ENCODE peak calls at places on chromosomes 6 and 20, in eight cellular contexts. X, A, K, I, Q, V, U and E are unnamed samples. For H3K27me3, the result is how much of the 10 kb centered on the place peaks cover.

GRCh38 chr20:39909447-39909846 is 779.6 kb downstream of the MAFB start:
- DNase-seq in V (no peak), K (no peak), U (peak), A (no peak), I (no peak), X (no peak), Q (no peak), E (peak)

GRCh38 chr6:25154034-25154596 is 125.1 kb upstream of the CARMIL1 start:
- DNase-seq in Q (no peak), K (no peak), A (no peak), I (no peak), V (no peak), U (no peak), X (no peak), E (no peak)

GRCh38 chr20:62977613-62978558 is 25.4 kb downstream of the SLC17A9 start:
- DNase-seq in V (peak), A (no peak), I (no peak), Q (no peak), U (no peak), K (no peak), X (peak), E (peak)

GRCh38 chr6:137218473-137218916 is 690 bp downstream of the IFNGR1 start:
- DNase-seq in K (no peak), V (peak), X (no peak), I (no peak), A (no peak), U (peak), Q (peak), E (peak)

GRCh38 chr20:18694071-18694470 is 106.2 kb downstream of the DTD1 start:
- DNase-seq in K (no peak), V (no peak), X (no peak), Q (no peak), A (no peak), I (no peak), U (no peak), E (no peak)

GRCh38 chr6:64280569-64280968 is 645.0 kb downstream of the PHF3 start:
- DNase-seq in X (no peak), V (peak), A (no peak), Q (no peak), I (no peak), K (no peak), U (no peak), E (peak)

GRCh38 chr6:156557269-156557885 is 219.8 kb upstream of the ARID1B start:
- DNase-seq in I (no peak), U (no peak), V (no peak), A (no peak), K (no peak), Q (peak), X (peak), E (no peak)

GRCh38 chr6:25499851-25500250 is 152.2 kb upstream of the SCGN start:
- DNase-seq in I (no peak), V (no peak), K (no peak), X (no peak), Q (no peak), A (no peak), U (no peak), E (no peak)

GRCh38 chr20:21096321-21097043 is 9.7 kb downstream of the LINC00237 start:
- DNase-seq in Q (peak), A (no peak), X (no peak), V (peak), I (no peak), K (no peak), U (no peak), E (no peak)

GRCh38 chr20:9458075-9458818 is 56.1 kb upstream of the LAMP5 start:
- DNase-seq in A (no peak), K (no peak), I (no peak), V (no peak), Q (no peak), U (no peak), X (peak), E (no peak)

GRCh38 chr20:31606678-31606927 is 1.5 kb downstream of the ID1 start:
- DNase-seq in I (no peak), V (no peak), U (no peak), X (no peak), K (no peak), A (no peak), Q (no peak), E (peak)

GRCh38 chr20:31606928-31607639 is 2.0 kb downstream of the ID1 start:
- DNase-seq in A (no peak), K (no peak), V (peak), Q (peak), I (no peak), X (peak), U (no peak), E (peak)

GRCh38 chr20:31605902-31606677 is 1.0 kb downstream of the ID1 start:
- DNase-seq in Q (peak), V (peak), I (peak), A (no peak), U (peak), K (no peak), X (peak), E (peak)

GRCh38 chr20:31608256-31608980 is 3.3 kb downstream of the ID1 start:
- DNase-seq in A (peak), V (peak), U (peak), K (peak), Q (peak), X (peak), I (peak), E (peak)

DNA sequence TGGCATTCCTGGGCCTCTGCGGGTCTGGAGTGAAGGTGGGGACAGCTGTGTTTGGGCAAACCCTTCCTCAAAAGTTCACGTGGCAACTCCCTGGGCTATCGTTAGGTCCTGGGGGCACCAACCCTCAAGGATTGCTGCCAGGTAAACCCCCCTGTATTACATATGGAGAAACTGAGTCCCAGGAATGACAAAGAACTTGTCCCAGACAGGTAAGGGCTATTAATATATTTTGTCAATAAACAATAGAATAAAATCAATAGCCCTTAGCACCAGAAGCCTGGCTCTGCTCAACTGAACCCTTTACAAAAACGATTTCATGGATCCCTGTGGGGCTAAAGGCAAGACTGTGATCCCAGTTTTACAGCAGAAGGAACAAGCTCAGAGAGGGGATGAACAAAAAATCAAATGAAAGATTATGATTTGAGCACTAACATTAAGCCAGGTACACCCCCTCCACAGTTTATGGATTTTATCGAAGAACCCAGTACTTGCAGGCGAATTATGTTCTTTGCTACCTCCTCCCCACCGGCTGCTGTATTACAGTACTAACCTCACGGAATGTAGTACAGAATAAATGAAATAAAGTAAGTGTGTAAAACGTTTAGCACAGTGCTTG is 2.7 kb downstream of the ID1 start:
- DNase-seq in Q (no peak), I (no peak), A (no peak), X (no peak), K (no peak), V (no peak), U (no peak), E (no peak)
- H3K27me3 ChIP-seq in Q (under half), I (under half), A (under half), X (under half), K (under half), V (under half), U (under half), E (under half)

GRCh38 chr6:169042061-169042460 is 211.6 kb downstream of the THBS2 start:
- DNase-seq in K (no peak), A (no peak), X (no peak), Q (no peak), U (no peak), V (no peak), I (no peak), E (no peak)

GRCh38 chr6:169045486-169045885 is 208.2 kb downstream of the THBS2 start:
- DNase-seq in U (no peak), V (no peak), A (no peak), X (no peak), I (no peak), Q (no peak), K (no peak), E (no peak)

GRCh38 chr6:169046021-169046420 is 207.6 kb downstream of the THBS2 start:
- DNase-seq in Q (no peak), I (no peak), X (no peak), U (no peak), V (no peak), A (no peak), K (no peak), E (no peak)

GRCh38 chr6:169046483-169047192 is 207.0 kb downstream of the THBS2 start:
- DNase-seq in A (no peak), Q (no peak), U (no peak), K (no peak), I (no peak), V (no peak), X (no peak), E (no peak)

DNA sequence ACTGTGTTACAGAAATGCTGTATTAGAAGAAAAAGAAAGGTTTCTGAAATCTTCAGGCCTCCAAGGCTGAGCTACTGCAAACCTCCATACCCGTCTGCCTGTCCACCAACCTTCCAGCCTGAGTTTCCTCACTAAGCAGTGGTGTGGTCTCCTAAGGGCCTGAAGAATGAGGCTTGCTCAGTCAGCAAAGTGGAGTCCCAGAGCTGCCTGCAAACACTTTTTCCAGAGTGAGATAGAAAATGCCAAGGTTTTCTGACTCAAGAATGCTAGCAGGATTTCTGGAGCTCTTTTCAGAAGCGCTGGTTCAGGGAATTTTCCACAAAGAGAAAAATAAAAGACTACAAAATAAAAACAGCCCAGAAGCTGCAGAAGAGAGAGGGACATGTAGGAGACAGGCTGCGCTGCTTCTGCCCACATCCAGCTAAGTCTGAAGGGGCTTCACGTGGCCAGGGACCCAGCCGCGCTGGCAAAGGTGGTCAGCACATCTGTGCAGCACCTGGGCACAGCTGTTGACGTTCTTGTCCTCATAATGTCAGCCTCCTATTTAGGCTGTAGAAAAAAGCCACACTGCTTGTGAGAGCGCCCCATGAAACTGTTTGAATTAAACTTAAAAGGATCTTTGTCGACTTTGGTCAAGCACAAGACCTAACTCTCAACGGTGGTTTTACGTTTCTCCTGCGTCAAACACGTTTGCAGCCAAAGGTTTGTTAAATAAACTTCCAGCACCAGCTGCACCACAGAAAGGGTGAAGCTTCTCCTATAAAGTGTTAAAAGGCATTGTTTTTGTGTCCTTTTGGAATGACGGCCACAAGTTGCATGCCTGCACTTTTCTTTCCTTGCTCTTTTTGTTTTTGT is 209.0 kb downstream of the THBS2 start:
- DNase-seq in Q (no peak), U (no peak), A (no peak), K (no peak), I (no peak), V (no peak), X (no peak), E (no peak)
- TF ChIP-seq EP300 in Q (no peak), U (no peak), A (no peak), K (no peak), I (no peak), V (no peak), X (no peak), E (no peak)

DNA sequence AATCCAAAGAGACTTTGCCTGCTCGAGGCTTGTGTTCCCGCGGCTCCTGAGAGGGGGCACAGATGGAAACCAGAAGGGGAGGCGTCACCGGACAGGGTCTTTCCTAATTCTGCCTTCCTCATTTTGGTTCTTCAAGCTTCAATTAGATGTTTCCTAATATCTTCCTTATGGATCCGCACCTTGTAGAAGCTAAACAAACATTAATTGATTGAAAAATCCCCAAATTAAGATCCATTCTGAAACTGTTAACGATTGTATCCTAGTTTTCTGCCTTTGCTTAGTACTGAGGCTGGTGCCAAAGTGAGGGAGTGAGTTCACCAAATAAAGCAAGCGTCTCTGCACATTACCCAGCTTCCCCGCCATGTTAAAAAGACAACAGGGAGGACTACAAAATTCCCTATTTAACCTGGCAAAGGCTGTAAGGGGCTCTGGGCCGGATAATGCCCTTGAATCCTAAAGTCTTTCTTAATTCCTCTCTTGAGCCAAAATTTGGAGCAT is 123.2 kb downstream of the GPX5 start:
- DNase-seq in K (no peak), A (no peak), V (peak), X (no peak), I (no peak), U (no peak), Q (no peak), E (no peak)
- H3K27me3 ChIP-seq in K (under half), A (under half), V (under half), X (half or more), I (under half), U (under half), Q (under half), E (half or more)

GRCh38 chr6:73983367-73983766 is 287.4 kb downstream of the CD109 start:
- DNase-seq in A (no peak), V (no peak), I (no peak), Q (no peak), K (no peak), U (no peak), X (no peak), E (no peak)
- TF ChIP-seq EP300 in A (no peak), V (no peak), I (no peak), Q (no peak), K (no peak), U (no peak), X (no peak), E (no peak)

GRCh38 chr6:159082039-159082815 is 37.4 kb upstream of the TAGAP start:
- DNase-seq in U (no peak), X (no peak), V (no peak), I (no peak), Q (no peak), A (no peak), K (no peak), E (no peak)
- H3K27me3 ChIP-seq in U (under half), X (under half), V (under half), I (under half), Q (under half), A (under half), K (under half), E (under half)

GRCh38 chr20:19764207-19764606 is 6.1 kb downstream of the RIN2 start:
- DNase-seq in A (no peak), I (no peak), K (no peak), V (no peak), Q (no peak), U (no peak), X (no peak), E (no peak)
- TF ChIP-seq EP300 in A (no peak), I (no peak), K (no peak), V (no peak), Q (no peak), U (no peak), X (no peak), E (no peak)

GRCh38 chr6:107536183-107536582 is 46.3 kb downstream of the SOBP start:
- DNase-seq in U (no peak), V (no peak), Q (no peak), X (no peak), A (no peak), I (no peak), K (no peak), E (no peak)
- H3K27me3 ChIP-seq in U (under half), V (under half), Q (under half), X (under half), A (under half), I (under half), K (under half), E (under half)

DNA sequence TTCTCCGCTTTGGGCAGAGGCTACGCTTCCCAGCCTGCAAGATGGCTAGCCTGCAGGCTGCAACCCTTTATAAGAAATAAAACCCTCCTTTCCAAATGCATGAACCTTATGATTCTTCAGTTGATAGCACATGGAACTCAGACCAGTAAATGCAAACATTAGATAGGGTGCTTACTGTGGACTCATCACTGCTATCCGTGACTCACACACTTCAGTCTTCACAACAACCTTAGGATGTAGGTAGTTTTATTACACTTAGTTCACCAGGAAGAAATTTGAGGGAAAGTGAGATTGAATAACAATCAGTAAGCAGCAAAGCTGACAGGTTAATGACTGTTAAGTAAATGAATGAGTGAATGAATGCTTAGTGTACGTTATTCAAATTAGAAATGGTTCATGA is 14.8 kb downstream of the ALDH8A1 start:
- DNase-seq in K (no peak), V (no peak), U (no peak), Q (no peak), I (no peak), X (no peak), A (no peak), E (no peak)
- TF ChIP-seq EP300 in K (no peak), V (no peak), U (no peak), Q (no peak), I (no peak), X (no peak), A (no peak), E (no peak)

GRCh38 chr6:165998072-165998471 is 169.6 kb downstream of the TBXT start:
- DNase-seq in X (no peak), U (no peak), V (no peak), Q (no peak), K (no peak), A (no peak), I (no peak), E (no peak)

GRCh38 chr6:166004491-166005275 is 163.0 kb downstream of the TBXT start:
- DNase-seq in A (no peak), K (no peak), Q (no peak), I (no peak), V (no peak), U (no peak), X (no peak), E (no peak)

GRCh38 chr6:166003569-166003968 is 164.1 kb downstream of the TBXT start:
- DNase-seq in U (no peak), A (no peak), Q (no peak), V (no peak), K (no peak), X (no peak), I (no peak), E (no peak)

GRCh38 chr6:166001359-166001758 is 166.3 kb downstream of the TBXT start:
- DNase-seq in X (no peak), K (no peak), U (no peak), Q (no peak), A (no peak), V (no peak), I (no peak), E (no peak)

GRCh38 chr6:165999279-165999678 is 168.4 kb downstream of the TBXT start:
- DNase-seq in U (no peak), K (no peak), A (no peak), I (no peak), Q (no peak), X (no peak), V (no peak), E (no peak)
- H3K27me3 ChIP-seq in U (under half), K (under half), A (under half), I (under half), Q (under half), X (under half), V (under half), E (under half)

DNA sequence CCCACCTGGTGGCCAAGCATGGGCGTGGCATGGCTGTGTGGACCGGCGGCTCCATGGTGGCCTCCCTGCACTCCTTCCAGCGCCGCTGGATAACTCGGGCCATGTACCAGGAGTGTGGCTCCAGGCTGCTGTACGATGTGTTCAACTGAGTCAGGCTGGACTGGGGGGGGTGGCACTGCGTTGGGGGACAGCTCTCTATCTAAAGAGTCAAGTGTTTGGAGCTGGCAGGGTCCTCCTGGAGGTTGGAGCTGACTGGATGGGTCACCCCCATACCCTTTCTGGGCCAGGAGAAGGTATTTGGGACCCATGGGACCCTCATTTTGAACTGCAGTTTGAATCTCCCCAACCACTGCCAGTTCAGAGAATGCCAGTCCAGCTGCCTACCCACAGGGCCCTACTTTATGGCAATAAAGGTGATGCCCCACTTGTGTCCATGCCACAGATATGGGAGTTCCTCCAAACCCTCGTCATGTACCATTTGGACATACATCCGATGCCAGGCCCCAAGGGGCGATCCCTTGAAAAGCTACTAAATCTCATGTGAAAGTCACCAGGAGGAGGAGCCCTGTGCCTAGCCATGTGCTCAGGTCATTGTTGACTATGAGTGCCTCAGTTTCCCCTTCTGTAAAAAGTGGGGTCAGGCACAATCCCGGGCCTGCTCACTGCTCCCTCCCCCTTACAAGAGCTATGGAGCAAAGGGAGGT is 1.5 kb downstream of the ACTL10 start:
- DNase-seq in X (peak), I (no peak), V (peak), K (peak), A (peak), U (peak), Q (peak), E (no peak)
- TF ChIP-seq EP300 in X (no peak), I (no peak), V (no peak), K (no peak), A (no peak), U (no peak), Q (no peak), E (no peak)